ENCODE peak calls at places on chromosome 20, in four cellular contexts. U, V, D and E are unnamed samples. For H3K4me1, the result is how much of the 10 kb centered on the place peaks cover.

GRCh38 chr20:17827759-17828559 is 128.2 kb downstream of the BANF2 start:
- DNase-seq in U (no peak), V (no peak), D (no peak), E (no peak)

GRCh38 chr20:3221398-3222226 is 12.3 kb downstream of the ITPA start:
- DNase-seq in U (no peak), V (peak), D (no peak), E (no peak)

GRCh38 chr20:54173653-54174451 is at the start of gene CYP24A1:
- DNase-seq in U (peak), V (peak), D (no peak), E (no peak)

GRCh38 chr20:47468290-47469050 is 33.2 kb upstream of the NCOA3 start:
- DNase-seq in U (no peak), V (peak), D (no peak), E (no peak)

GRCh38 chr20:611047-611842 is 1.1 kb upstream of the TCF15 start:
- DNase-seq in U (no peak), V (no peak), D (no peak), E (no peak)

GRCh38 chr20:610130-611046 is at the start of gene TCF15:
- DNase-seq in U (peak), V (no peak), D (peak), E (peak)

GRCh38 chr20:911882-912600 is 4.1 kb downstream of the ANGPT4 start:
- DNase-seq in U (no peak), V (no peak), D (no peak), E (no peak)

GRCh38 chr20:60882776-60883303 is 369.2 kb upstream of the CDH4 start:
- DNase-seq in U (no peak), V (no peak), D (no peak), E (no peak)

GRCh38 chr20:3174442-3175263 is 1.3 kb upstream of the LZTS3 start:
- DNase-seq in U (peak), V (no peak), D (peak), E (no peak)

GRCh38 chr20:21395666-21396044 is 1.7 kb downstream of the NKX2-4 start:
- DNase-seq in U (no peak), V (no peak), D (no peak), E (no peak)

GRCh38 chr20:38751360-38751976 is 3.2 kb downstream of the ACTR5 start:
- DNase-seq in U (peak), V (no peak), D (peak), E (no peak)

GRCh38 chr20:44153636-44154043 is 33.3 kb downstream of the JPH2 start:
- DNase-seq in U (peak), V (no peak), D (no peak), E (peak)

GRCh38 chr20:48066851-48067250 is 281.6 kb upstream of the SULF2 start:
- DNase-seq in U (no peak), V (no peak), D (no peak), E (no peak)

GRCh38 chr20:22385602-22386299 is 198.6 kb downstream of the FOXA2 start:
- DNase-seq in U (peak), V (peak), D (no peak), E (no peak)

GRCh38 chr20:17228624-17229061 is 1.8 kb downstream of the PCSK2 start:
- DNase-seq in U (no peak), V (no peak), D (no peak), E (no peak)

GRCh38 chr20:20412750-20413149 is 44.8 kb downstream of the INSM1 start:
- DNase-seq in U (no peak), V (no peak), D (peak), E (no peak)

GRCh38 chr20:2576317-2576727 is 39.9 kb downstream of the TMC2 start:
- DNase-seq in U (no peak), V (no peak), D (no peak), E (no peak)

GRCh38 chr20:2123720-2124119 is 22.1 kb downstream of the STK35 start:
- DNase-seq in U (no peak), V (no peak), D (no peak), E (no peak)

GRCh38 chr20:29690274-29690673 is 1567.2 kb upstream of the DEFB115 start:
- DNase-seq in U (no peak), V (no peak), D (no peak), E (no peak)

GRCh38 chr20:39264506-39265172 is 302.5 kb downstream of the DHX35 start:
- DNase-seq in U (peak), V (peak), D (peak), E (peak)

GRCh38 chr20:24787621-24788020 is 161.4 kb upstream of the CST7 start:
- DNase-seq in U (no peak), V (no peak), D (no peak), E (no peak)

GRCh38 chr20:54132612-54133433 is 41.0 kb downstream of the CYP24A1 start:
- DNase-seq in U (peak), V (no peak), D (no peak), E (no peak)

GRCh38 chr20:19253316-19253715 is 40.9 kb downstream of the SLC24A3 start:
- DNase-seq in U (no peak), V (no peak), D (no peak), E (no peak)

GRCh38 chr20:4794846-4795245 is 73.1 kb downstream of the PRND start:
- DNase-seq in U (no peak), V (no peak), D (no peak), E (no peak)

GRCh38 chr20:24950836-24951525 is 1.9 kb downstream of the CST7 start:
- DNase-seq in U (no peak), V (peak), D (no peak), E (no peak)

GRCh38 chr20:37075932-37076685 is 19.7 kb downstream of the RBL1 start:
- DNase-seq in U (no peak), V (no peak), D (no peak), E (no peak)

GRCh38 chr20:30484009-30484748 is 773.3 kb upstream of the DEFB115 start:
- DNase-seq in U (no peak), V (no peak), D (no peak), E (no peak)

GRCh38 chr20:32536861-32537656 is 48.1 kb downstream of the NOL4L start:
- DNase-seq in U (no peak), V (peak), D (no peak), E (no peak)

GRCh38 chr20:32535316-32535952 is 49.7 kb downstream of the NOL4L start:
- DNase-seq in U (no peak), V (no peak), D (no peak), E (no peak)

GRCh38 chr20:32537657-32538525 is 47.2 kb downstream of the NOL4L start:
- DNase-seq in U (peak), V (no peak), D (no peak), E (no peak)

GRCh38 chr20:32534661-32535240 is 50.4 kb downstream of the NOL4L start:
- DNase-seq in U (no peak), V (no peak), D (no peak), E (no peak)

DNA sequence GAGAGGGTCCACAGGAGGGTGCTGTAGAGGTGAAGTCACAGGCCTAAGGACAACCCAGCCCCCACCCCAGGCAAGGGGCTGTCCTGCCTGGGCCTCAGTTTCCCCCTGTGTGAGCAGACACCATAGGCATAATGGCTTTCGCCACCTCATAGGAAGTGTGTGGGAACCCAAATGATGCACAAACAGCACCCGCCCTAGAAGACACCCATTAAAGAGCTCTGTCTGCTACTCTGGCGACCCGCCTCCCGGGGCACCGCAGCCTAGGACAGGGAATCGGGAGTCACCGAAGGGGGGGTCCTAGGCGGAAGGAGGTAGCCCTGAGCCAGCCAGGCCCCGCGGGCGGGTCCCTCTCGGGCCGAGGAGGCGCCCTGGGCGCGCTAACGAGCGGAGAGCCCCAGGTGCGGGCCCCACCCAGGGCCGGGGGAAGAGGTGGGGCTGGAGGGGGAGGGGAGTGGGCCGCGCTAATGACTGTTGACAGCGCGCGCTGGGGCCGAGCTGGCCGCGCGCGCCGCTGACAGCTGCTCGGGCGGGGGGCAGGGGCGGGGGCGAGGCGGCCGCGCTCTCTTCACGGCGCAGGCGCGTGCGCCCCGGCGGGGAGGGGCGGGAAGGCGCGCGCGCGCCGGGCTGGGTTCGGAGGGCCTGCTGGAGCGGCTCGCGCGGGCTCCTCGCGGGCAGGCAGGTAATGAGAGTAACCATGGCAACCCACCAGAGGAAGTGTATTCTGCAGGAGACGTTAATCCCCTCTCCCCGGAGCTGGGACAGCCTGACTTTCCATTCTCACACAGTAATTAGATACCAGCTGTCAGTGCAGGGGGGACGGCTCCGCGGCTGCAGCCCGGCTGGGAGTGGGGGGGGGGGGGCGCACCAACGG is 48.9 kb downstream of the NOL4L start:
- DNase-seq in U (peak), V (peak), D (no peak), E (no peak)
- H3K4me1 ChIP-seq in U (under half), V (half or more), D (under half), E (under half)

DNA sequence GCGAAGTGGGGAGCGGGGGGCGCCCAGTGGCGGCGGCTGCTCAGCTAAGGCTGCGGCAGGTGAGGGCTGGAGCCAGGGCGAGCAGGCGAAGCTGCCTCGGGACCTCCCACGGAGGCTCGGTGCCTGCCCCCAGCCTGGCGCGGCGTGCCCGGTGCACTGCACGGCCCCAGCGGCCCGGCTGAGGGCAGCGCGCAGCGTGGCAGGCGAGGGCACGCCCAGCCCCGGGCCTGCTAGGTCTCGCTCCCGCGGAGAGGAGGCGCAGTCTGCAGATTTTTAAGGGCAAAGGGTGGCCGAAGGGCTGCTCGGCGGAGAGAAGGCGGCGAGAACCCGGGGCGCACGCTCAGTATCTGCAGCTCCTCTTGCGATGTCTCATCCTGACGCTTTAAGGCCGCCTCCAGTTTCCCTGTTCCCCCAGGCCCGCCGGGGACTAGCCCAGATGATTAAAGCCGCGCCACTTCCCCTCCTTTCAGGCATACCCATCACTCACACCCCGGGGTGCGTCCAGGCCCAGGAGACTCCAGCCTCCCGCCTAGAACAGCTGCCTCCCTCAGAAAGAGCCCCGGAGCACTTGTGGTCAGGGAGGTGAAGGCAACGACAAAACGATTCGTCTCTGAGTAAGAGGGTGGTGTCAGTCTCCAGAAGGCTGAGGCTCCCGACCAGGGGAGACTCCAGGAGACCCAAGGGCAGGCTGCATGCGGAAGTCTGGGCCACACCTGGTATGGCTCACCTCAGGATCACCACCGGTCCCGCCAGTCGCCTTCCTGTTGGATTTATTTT is at the start of gene FERMT1:
- DNase-seq in U (peak), V (peak), D (peak), E (peak)
- TF ChIP-seq CTCF in U (peak), V (peak), D (peak), E (no peak)

GRCh38 chr20:62364911-62365736 is 2.0 kb downstream of the LAMA5 start:
- DNase-seq in U (no peak), V (peak), D (no peak), E (no peak)
- H3K4me1 ChIP-seq in U (half or more), V (half or more), D (half or more), E (under half)

DNA sequence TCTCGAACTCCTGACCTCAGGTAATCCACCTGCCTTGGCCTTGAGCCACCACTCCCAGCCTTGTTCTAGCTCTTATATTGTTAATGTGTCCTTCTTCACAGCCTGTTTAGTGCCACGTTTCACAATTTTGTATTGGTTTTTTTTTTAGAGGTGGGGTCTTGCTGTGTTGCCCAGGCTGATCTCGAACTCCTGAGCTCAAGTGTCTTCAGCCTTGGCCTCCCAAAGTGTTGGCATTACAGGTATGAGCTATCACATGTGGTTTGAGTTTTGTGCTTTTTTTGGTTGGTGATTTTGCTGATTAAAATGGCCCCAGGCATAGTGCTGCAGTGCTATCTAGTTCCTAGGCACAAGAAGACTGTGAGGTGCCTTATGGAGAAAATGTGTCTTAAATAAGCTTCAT is 5.9 kb upstream of the CSTL1 start:
- DNase-seq in U (no peak), V (no peak), D (no peak), E (no peak)
- TF ChIP-seq CTCF in U (no peak), V (no peak), D (no peak), E (no peak)

DNA sequence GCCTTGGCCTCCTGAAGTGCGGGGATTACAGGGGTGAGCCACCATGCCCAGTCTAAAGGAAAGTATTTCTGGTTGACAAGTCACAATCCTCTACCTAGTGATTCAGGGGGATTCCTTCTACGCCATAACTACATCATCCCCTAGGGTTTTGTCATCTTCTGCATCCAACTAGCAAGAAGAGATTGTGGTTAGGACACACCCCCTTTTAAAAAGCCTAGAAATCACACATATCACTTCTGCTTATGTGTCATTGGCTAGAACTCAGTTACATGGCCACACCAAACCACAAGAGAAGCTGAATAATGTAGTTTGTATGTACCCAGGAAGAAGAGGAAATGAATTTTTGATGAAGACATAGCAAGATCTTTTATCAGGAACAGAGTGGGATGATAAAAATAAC is 14.7 kb upstream of the CHD6 start:
- DNase-seq in U (peak), V (no peak), D (no peak), E (no peak)
- H3K4me1 ChIP-seq in U (under half), V (under half), D (under half), E (under half)

GRCh38 chr20:49276895-49277785 is 717 bp downstream of the ZNFX1 start:
- DNase-seq in U (no peak), V (no peak), D (no peak), E (peak)
- TF ChIP-seq CTCF in U (no peak), V (no peak), D (no peak), E (no peak)